ENCODE peak calls at places on chromosome 13, in eight cellular contexts. One of them, this sample, is unnamed.

GRCh38 chr13:30224732-30225131 is 82.6 kb downstream of the KATNAL1 start:
- DNase-seq in AG04449: no peak
- DNase-seq in mammary epithelial cell: peak; percentile 66
- DNase-seq in naive thymus-derived CD8-positive, alpha-beta T cell: no peak
- DNase-seq in activated CD8-positive, alpha-beta memory T cell treated with anti-CD3 and anti-CD28 coated beads for 1 hour: no peak
- DNase-seq in Caco-2: no peak
- DNase-seq in activated T-helper 1 cell treated with anti-CD3 and anti-CD28 coated beads, Interleukin-2, amount 50 U/mL, for 16 hours: no peak
- DNase-seq in iPS-NIHi11: no peak
- DNase-seq in this sample: peak; percentile 54

GRCh38 chr13:29548722-29549446 is 46.6 kb downstream of the SLC7A1 start:
- DNase-seq in AG04449: no peak
- DNase-seq in mammary epithelial cell: no peak
- DNase-seq in naive thymus-derived CD8-positive, alpha-beta T cell: no peak
- DNase-seq in activated CD8-positive, alpha-beta memory T cell treated with anti-CD3 and anti-CD28 coated beads for 1 hour: no peak
- DNase-seq in Caco-2: no peak
- DNase-seq in activated T-helper 1 cell treated with anti-CD3 and anti-CD28 coated beads, Interleukin-2, amount 50 U/mL, for 16 hours: no peak
- DNase-seq in iPS-NIHi11: no peak
- DNase-seq in this sample: no peak

GRCh38 chr13:41649659-41650058 is 192.3 kb downstream of the RGCC start:
- DNase-seq in AG04449: no peak
- DNase-seq in mammary epithelial cell: no peak
- DNase-seq in naive thymus-derived CD8-positive, alpha-beta T cell: no peak
- DNase-seq in activated CD8-positive, alpha-beta memory T cell treated with anti-CD3 and anti-CD28 coated beads for 1 hour: no peak
- DNase-seq in Caco-2: peak; percentile 45
- DNase-seq in activated T-helper 1 cell treated with anti-CD3 and anti-CD28 coated beads, Interleukin-2, amount 50 U/mL, for 16 hours: no peak
- DNase-seq in iPS-NIHi11: peak; percentile 29
- DNase-seq in this sample: peak; percentile 22

GRCh38 chr13:66915596-66916185 is 314.4 kb downstream of the PCDH9 start:
- DNase-seq in AG04449: no peak
- DNase-seq in mammary epithelial cell: peak; percentile 39
- DNase-seq in naive thymus-derived CD8-positive, alpha-beta T cell: no peak
- DNase-seq in activated CD8-positive, alpha-beta memory T cell treated with anti-CD3 and anti-CD28 coated beads for 1 hour: no peak
- DNase-seq in Caco-2: no peak
- DNase-seq in activated T-helper 1 cell treated with anti-CD3 and anti-CD28 coated beads, Interleukin-2, amount 50 U/mL, for 16 hours: no peak
- DNase-seq in iPS-NIHi11: no peak
- DNase-seq in this sample: no peak

GRCh38 chr13:111412251-111412650 is 91.8 kb downstream of the TEX29 start:
- DNase-seq in AG04449: no peak
- DNase-seq in mammary epithelial cell: no peak
- DNase-seq in naive thymus-derived CD8-positive, alpha-beta T cell: no peak
- DNase-seq in activated CD8-positive, alpha-beta memory T cell treated with anti-CD3 and anti-CD28 coated beads for 1 hour: no peak
- DNase-seq in Caco-2: no peak
- DNase-seq in activated T-helper 1 cell treated with anti-CD3 and anti-CD28 coated beads, Interleukin-2, amount 50 U/mL, for 16 hours: no peak
- DNase-seq in iPS-NIHi11: no peak
- DNase-seq in this sample: no peak

GRCh38 chr13:99378985-99379734 is 72.0 kb upstream of the GPR183 start:
- DNase-seq in AG04449: no peak
- DNase-seq in mammary epithelial cell: no peak
- DNase-seq in naive thymus-derived CD8-positive, alpha-beta T cell: no peak
- DNase-seq in activated CD8-positive, alpha-beta memory T cell treated with anti-CD3 and anti-CD28 coated beads for 1 hour: no peak
- DNase-seq in Caco-2: no peak
- DNase-seq in activated T-helper 1 cell treated with anti-CD3 and anti-CD28 coated beads, Interleukin-2, amount 50 U/mL, for 16 hours: no peak
- DNase-seq in iPS-NIHi11: peak; percentile 46
- DNase-seq in this sample: no peak

GRCh38 chr13:113493315-113493951 is 2.9 kb upstream of the DCUN1D2 start:
- DNase-seq in AG04449: peak; percentile 93
- DNase-seq in mammary epithelial cell: peak; percentile 88
- DNase-seq in naive thymus-derived CD8-positive, alpha-beta T cell: no peak
- DNase-seq in activated CD8-positive, alpha-beta memory T cell treated with anti-CD3 and anti-CD28 coated beads for 1 hour: no peak
- DNase-seq in Caco-2: peak; percentile 57
- DNase-seq in activated T-helper 1 cell treated with anti-CD3 and anti-CD28 coated beads, Interleukin-2, amount 50 U/mL, for 16 hours: no peak
- DNase-seq in iPS-NIHi11: no peak
- DNase-seq in this sample: peak; percentile 85

GRCh38 chr13:21011378-21011777 is 50.0 kb downstream of the LATS2 start:
- DNase-seq in AG04449: no peak
- DNase-seq in mammary epithelial cell: no peak
- DNase-seq in naive thymus-derived CD8-positive, alpha-beta T cell: no peak
- DNase-seq in activated CD8-positive, alpha-beta memory T cell treated with anti-CD3 and anti-CD28 coated beads for 1 hour: no peak
- DNase-seq in Caco-2: no peak
- DNase-seq in activated T-helper 1 cell treated with anti-CD3 and anti-CD28 coated beads, Interleukin-2, amount 50 U/mL, for 16 hours: no peak
- DNase-seq in iPS-NIHi11: no peak
- DNase-seq in this sample: no peak

GRCh38 chr13:35720290-35720689 is 243.8 kb upstream of the MAB21L1 start:
- DNase-seq in AG04449: no peak
- DNase-seq in mammary epithelial cell: peak; percentile 42
- DNase-seq in naive thymus-derived CD8-positive, alpha-beta T cell: no peak
- DNase-seq in activated CD8-positive, alpha-beta memory T cell treated with anti-CD3 and anti-CD28 coated beads for 1 hour: no peak
- DNase-seq in Caco-2: no peak
- DNase-seq in activated T-helper 1 cell treated with anti-CD3 and anti-CD28 coated beads, Interleukin-2, amount 50 U/mL, for 16 hours: no peak
- DNase-seq in iPS-NIHi11: no peak
- DNase-seq in this sample: no peak

GRCh38 chr13:64480206-64480605 is 2749.9 kb downstream of the PCDH9 start:
- DNase-seq in AG04449: no peak
- DNase-seq in mammary epithelial cell: no peak
- DNase-seq in naive thymus-derived CD8-positive, alpha-beta T cell: no peak
- DNase-seq in activated CD8-positive, alpha-beta memory T cell treated with anti-CD3 and anti-CD28 coated beads for 1 hour: no peak
- DNase-seq in Caco-2: no peak
- DNase-seq in activated T-helper 1 cell treated with anti-CD3 and anti-CD28 coated beads, Interleukin-2, amount 50 U/mL, for 16 hours: no peak
- DNase-seq in iPS-NIHi11: no peak
- DNase-seq in this sample: no peak

GRCh38 chr13:50421457-50422130 is 406.4 kb downstream of the KCNRG start:
- DNase-seq in AG04449: no peak
- DNase-seq in mammary epithelial cell: peak; percentile 51
- DNase-seq in naive thymus-derived CD8-positive, alpha-beta T cell: no peak
- DNase-seq in activated CD8-positive, alpha-beta memory T cell treated with anti-CD3 and anti-CD28 coated beads for 1 hour: no peak
- DNase-seq in Caco-2: no peak
- DNase-seq in activated T-helper 1 cell treated with anti-CD3 and anti-CD28 coated beads, Interleukin-2, amount 50 U/mL, for 16 hours: no peak
- DNase-seq in iPS-NIHi11: no peak
- DNase-seq in this sample: no peak

GRCh38 chr13:110332750-110333149 is 25.7 kb downstream of the COL4A2 start:
- DNase-seq in AG04449: no peak
- DNase-seq in mammary epithelial cell: no peak
- DNase-seq in naive thymus-derived CD8-positive, alpha-beta T cell: no peak
- DNase-seq in activated CD8-positive, alpha-beta memory T cell treated with anti-CD3 and anti-CD28 coated beads for 1 hour: no peak
- DNase-seq in Caco-2: no peak
- DNase-seq in activated T-helper 1 cell treated with anti-CD3 and anti-CD28 coated beads, Interleukin-2, amount 50 U/mL, for 16 hours: no peak
- DNase-seq in iPS-NIHi11: no peak
- DNase-seq in this sample: no peak

GRCh38 chr13:26999499-26999898 is 172.1 kb downstream of the USP12 start:
- DNase-seq in AG04449: no peak
- DNase-seq in mammary epithelial cell: no peak
- DNase-seq in naive thymus-derived CD8-positive, alpha-beta T cell: no peak
- DNase-seq in activated CD8-positive, alpha-beta memory T cell treated with anti-CD3 and anti-CD28 coated beads for 1 hour: no peak
- DNase-seq in Caco-2: no peak
- DNase-seq in activated T-helper 1 cell treated with anti-CD3 and anti-CD28 coated beads, Interleukin-2, amount 50 U/mL, for 16 hours: no peak
- DNase-seq in iPS-NIHi11: no peak
- DNase-seq in this sample: no peak

GRCh38 chr13:37510441-37510840 is 88.1 kb downstream of the POSTN start:
- DNase-seq in AG04449: no peak
- DNase-seq in mammary epithelial cell: peak; percentile 71
- DNase-seq in naive thymus-derived CD8-positive, alpha-beta T cell: no peak
- DNase-seq in activated CD8-positive, alpha-beta memory T cell treated with anti-CD3 and anti-CD28 coated beads for 1 hour: no peak
- DNase-seq in Caco-2: no peak
- DNase-seq in activated T-helper 1 cell treated with anti-CD3 and anti-CD28 coated beads, Interleukin-2, amount 50 U/mL, for 16 hours: no peak
- DNase-seq in iPS-NIHi11: no peak
- DNase-seq in this sample: no peak

GRCh38 chr13:42036711-42037110 is 11.7 kb upstream of the DGKH start:
- DNase-seq in AG04449: no peak
- DNase-seq in mammary epithelial cell: no peak
- DNase-seq in naive thymus-derived CD8-positive, alpha-beta T cell: no peak
- DNase-seq in activated CD8-positive, alpha-beta memory T cell treated with anti-CD3 and anti-CD28 coated beads for 1 hour: no peak
- DNase-seq in Caco-2: no peak
- DNase-seq in activated T-helper 1 cell treated with anti-CD3 and anti-CD28 coated beads, Interleukin-2, amount 50 U/mL, for 16 hours: no peak
- DNase-seq in iPS-NIHi11: no peak
- DNase-seq in this sample: no peak

GRCh38 chr13:80399340-80400163 is 58.6 kb upstream of the SPRY2 start:
- DNase-seq in AG04449: no peak
- DNase-seq in mammary epithelial cell: peak; percentile 74
- DNase-seq in naive thymus-derived CD8-positive, alpha-beta T cell: no peak
- DNase-seq in activated CD8-positive, alpha-beta memory T cell treated with anti-CD3 and anti-CD28 coated beads for 1 hour: no peak
- DNase-seq in Caco-2: no peak
- DNase-seq in activated T-helper 1 cell treated with anti-CD3 and anti-CD28 coated beads, Interleukin-2, amount 50 U/mL, for 16 hours: no peak
- DNase-seq in iPS-NIHi11: no peak
- DNase-seq in this sample: no peak

GRCh38 chr13:86572115-86572514 is 772.9 kb upstream of the SLITRK6 start:
- DNase-seq in AG04449: no peak
- DNase-seq in mammary epithelial cell: peak; percentile 46
- DNase-seq in naive thymus-derived CD8-positive, alpha-beta T cell: no peak
- DNase-seq in activated CD8-positive, alpha-beta memory T cell treated with anti-CD3 and anti-CD28 coated beads for 1 hour: no peak
- DNase-seq in Caco-2: no peak
- DNase-seq in activated T-helper 1 cell treated with anti-CD3 and anti-CD28 coated beads, Interleukin-2, amount 50 U/mL, for 16 hours: no peak
- DNase-seq in iPS-NIHi11: no peak
- DNase-seq in this sample: peak; percentile 24

GRCh38 chr13:52737900-52738299 is 1.7 kb downstream of the CNMD start:
- DNase-seq in AG04449: no peak
- DNase-seq in mammary epithelial cell: no peak
- DNase-seq in naive thymus-derived CD8-positive, alpha-beta T cell: no peak
- DNase-seq in activated CD8-positive, alpha-beta memory T cell treated with anti-CD3 and anti-CD28 coated beads for 1 hour: no peak
- DNase-seq in Caco-2: no peak
- DNase-seq in activated T-helper 1 cell treated with anti-CD3 and anti-CD28 coated beads, Interleukin-2, amount 50 U/mL, for 16 hours: no peak
- DNase-seq in iPS-NIHi11: no peak
- DNase-seq in this sample: no peak

GRCh38 chr13:41587490-41587889 is 130.1 kb downstream of the RGCC start:
- DNase-seq in AG04449: no peak
- DNase-seq in mammary epithelial cell: no peak
- DNase-seq in naive thymus-derived CD8-positive, alpha-beta T cell: peak; percentile 18
- DNase-seq in activated CD8-positive, alpha-beta memory T cell treated with anti-CD3 and anti-CD28 coated beads for 1 hour: no peak
- DNase-seq in Caco-2: no peak
- DNase-seq in activated T-helper 1 cell treated with anti-CD3 and anti-CD28 coated beads, Interleukin-2, amount 50 U/mL, for 16 hours: no peak
- DNase-seq in iPS-NIHi11: no peak
- DNase-seq in this sample: no peak

GRCh38 chr13:75042809-75043208 is 439.2 kb downstream of the TBC1D4 start:
- DNase-seq in AG04449: no peak
- DNase-seq in mammary epithelial cell: no peak
- DNase-seq in naive thymus-derived CD8-positive, alpha-beta T cell: no peak
- DNase-seq in activated CD8-positive, alpha-beta memory T cell treated with anti-CD3 and anti-CD28 coated beads for 1 hour: no peak
- DNase-seq in Caco-2: no peak
- DNase-seq in activated T-helper 1 cell treated with anti-CD3 and anti-CD28 coated beads, Interleukin-2, amount 50 U/mL, for 16 hours: no peak
- DNase-seq in iPS-NIHi11: no peak
- DNase-seq in this sample: no peak

GRCh38 chr13:74306496-74306895 is 172.3 kb upstream of the KLF12 start:
- DNase-seq in AG04449: no peak
- DNase-seq in mammary epithelial cell: no peak
- DNase-seq in naive thymus-derived CD8-positive, alpha-beta T cell: no peak
- DNase-seq in activated CD8-positive, alpha-beta memory T cell treated with anti-CD3 and anti-CD28 coated beads for 1 hour: no peak
- DNase-seq in Caco-2: no peak
- DNase-seq in activated T-helper 1 cell treated with anti-CD3 and anti-CD28 coated beads, Interleukin-2, amount 50 U/mL, for 16 hours: no peak
- DNase-seq in iPS-NIHi11: peak; percentile 20
- DNase-seq in this sample: no peak

GRCh38 chr13:66266761-66267160 is 963.4 kb downstream of the PCDH9 start:
- DNase-seq in AG04449: no peak
- DNase-seq in mammary epithelial cell: no peak
- DNase-seq in naive thymus-derived CD8-positive, alpha-beta T cell: no peak
- DNase-seq in activated CD8-positive, alpha-beta memory T cell treated with anti-CD3 and anti-CD28 coated beads for 1 hour: no peak
- DNase-seq in Caco-2: no peak
- DNase-seq in activated T-helper 1 cell treated with anti-CD3 and anti-CD28 coated beads, Interleukin-2, amount 50 U/mL, for 16 hours: no peak
- DNase-seq in iPS-NIHi11: no peak
- DNase-seq in this sample: no peak

GRCh38 chr13:79725841-79726240 is 244.9 kb downstream of the NDFIP2 start:
- DNase-seq in AG04449: no peak
- DNase-seq in mammary epithelial cell: no peak
- DNase-seq in naive thymus-derived CD8-positive, alpha-beta T cell: no peak
- DNase-seq in activated CD8-positive, alpha-beta memory T cell treated with anti-CD3 and anti-CD28 coated beads for 1 hour: no peak
- DNase-seq in Caco-2: no peak
- DNase-seq in activated T-helper 1 cell treated with anti-CD3 and anti-CD28 coated beads, Interleukin-2, amount 50 U/mL, for 16 hours: no peak
- DNase-seq in iPS-NIHi11: no peak
- DNase-seq in this sample: no peak

GRCh38 chr13:108220042-108220441 is 1.9 kb downstream of the ABHD13 start:
- DNase-seq in AG04449: no peak
- DNase-seq in mammary epithelial cell: peak; percentile 73
- DNase-seq in naive thymus-derived CD8-positive, alpha-beta T cell: no peak
- DNase-seq in activated CD8-positive, alpha-beta memory T cell treated with anti-CD3 and anti-CD28 coated beads for 1 hour: no peak
- DNase-seq in Caco-2: no peak
- DNase-seq in activated T-helper 1 cell treated with anti-CD3 and anti-CD28 coated beads, Interleukin-2, amount 50 U/mL, for 16 hours: no peak
- DNase-seq in iPS-NIHi11: no peak
- DNase-seq in this sample: peak; percentile 57

GRCh38 chr13:111902726-111903125 is 164.2 kb upstream of the SOX1 start:
- DNase-seq in AG04449: no peak
- DNase-seq in mammary epithelial cell: no peak
- DNase-seq in naive thymus-derived CD8-positive, alpha-beta T cell: no peak
- DNase-seq in activated CD8-positive, alpha-beta memory T cell treated with anti-CD3 and anti-CD28 coated beads for 1 hour: no peak
- DNase-seq in Caco-2: no peak
- DNase-seq in activated T-helper 1 cell treated with anti-CD3 and anti-CD28 coated beads, Interleukin-2, amount 50 U/mL, for 16 hours: no peak
- DNase-seq in iPS-NIHi11: no peak
- DNase-seq in this sample: no peak

GRCh38 chr13:46295531-46296464 is 84.1 kb downstream of the LRRC63 start:
- DNase-seq in AG04449: peak; percentile 94
- DNase-seq in mammary epithelial cell: peak; percentile 86
- DNase-seq in naive thymus-derived CD8-positive, alpha-beta T cell: peak; percentile 70
- DNase-seq in activated CD8-positive, alpha-beta memory T cell treated with anti-CD3 and anti-CD28 coated beads for 1 hour: peak; percentile 29
- DNase-seq in Caco-2: no peak
- DNase-seq in activated T-helper 1 cell treated with anti-CD3 and anti-CD28 coated beads, Interleukin-2, amount 50 U/mL, for 16 hours: peak; percentile 29
- DNase-seq in iPS-NIHi11: no peak
- DNase-seq in this sample: no peak

GRCh38 chr13:41458187-41458938 is 1.0 kb downstream of the RGCC start:
- DNase-seq in AG04449: no peak
- DNase-seq in mammary epithelial cell: peak; percentile 42
- DNase-seq in naive thymus-derived CD8-positive, alpha-beta T cell: no peak
- DNase-seq in activated CD8-positive, alpha-beta memory T cell treated with anti-CD3 and anti-CD28 coated beads for 1 hour: no peak
- DNase-seq in Caco-2: peak; percentile 51
- DNase-seq in activated T-helper 1 cell treated with anti-CD3 and anti-CD28 coated beads, Interleukin-2, amount 50 U/mL, for 16 hours: peak; percentile 17
- DNase-seq in iPS-NIHi11: peak; percentile 36
- DNase-seq in this sample: no peak

GRCh38 chr13:101149735-101150380 is 266.4 kb downstream of the NALCN start:
- DNase-seq in AG04449: no peak
- DNase-seq in mammary epithelial cell: peak; percentile 6
- DNase-seq in naive thymus-derived CD8-positive, alpha-beta T cell: no peak
- DNase-seq in activated CD8-positive, alpha-beta memory T cell treated with anti-CD3 and anti-CD28 coated beads for 1 hour: no peak
- DNase-seq in Caco-2: no peak
- DNase-seq in activated T-helper 1 cell treated with anti-CD3 and anti-CD28 coated beads, Interleukin-2, amount 50 U/mL, for 16 hours: no peak
- DNase-seq in iPS-NIHi11: peak; percentile 48
- DNase-seq in this sample: no peak

GRCh38 chr13:24868874-24869273 is 104.9 kb downstream of the RNF17 start:
- DNase-seq in AG04449: no peak
- DNase-seq in mammary epithelial cell: no peak
- DNase-seq in naive thymus-derived CD8-positive, alpha-beta T cell: no peak
- DNase-seq in activated CD8-positive, alpha-beta memory T cell treated with anti-CD3 and anti-CD28 coated beads for 1 hour: no peak
- DNase-seq in Caco-2: no peak
- DNase-seq in activated T-helper 1 cell treated with anti-CD3 and anti-CD28 coated beads, Interleukin-2, amount 50 U/mL, for 16 hours: no peak
- DNase-seq in iPS-NIHi11: no peak
- DNase-seq in this sample: no peak

GRCh38 chr13:101452519-101453485 is at the start of gene ITGBL1:
- DNase-seq in AG04449: no peak
- DNase-seq in mammary epithelial cell: peak; percentile 55
- DNase-seq in naive thymus-derived CD8-positive, alpha-beta T cell: no peak
- DNase-seq in activated CD8-positive, alpha-beta memory T cell treated with anti-CD3 and anti-CD28 coated beads for 1 hour: no peak
- DNase-seq in Caco-2: no peak
- DNase-seq in activated T-helper 1 cell treated with anti-CD3 and anti-CD28 coated beads, Interleukin-2, amount 50 U/mL, for 16 hours: no peak
- DNase-seq in iPS-NIHi11: no peak
- DNase-seq in this sample: no peak

GRCh38 chr13:39279077-39279476 is 240.8 kb downstream of the NHLRC3 start:
- DNase-seq in AG04449: no peak
- DNase-seq in mammary epithelial cell: no peak
- DNase-seq in naive thymus-derived CD8-positive, alpha-beta T cell: no peak
- DNase-seq in activated CD8-positive, alpha-beta memory T cell treated with anti-CD3 and anti-CD28 coated beads for 1 hour: no peak
- DNase-seq in Caco-2: no peak
- DNase-seq in activated T-helper 1 cell treated with anti-CD3 and anti-CD28 coated beads, Interleukin-2, amount 50 U/mL, for 16 hours: no peak
- DNase-seq in iPS-NIHi11: no peak
- DNase-seq in this sample: no peak

This sample was measured in HCT116.